ENCODE peak calls at places on chromosomes 4 and X, in seven cellular contexts. One of them, this sample, is unnamed.

GRCh38 chr4:154073107-154073817 is 284.4 kb upstream of the SFRP2 start:
- DNase-seq in heart left ventricle: no peak
- DNase-seq in omental fat pad: no peak
- DNase-seq in fibroblast of mammary gland: peak
- DNase-seq in upper lobe of left lung: no peak
- DNase-seq in endothelial cell of umbilical vein: no peak
- DNase-seq in AG09309: peak
- DNase-seq in this sample: no peak

GRCh38 chrX:114611018-114611619 is 27.2 kb downstream of the HTR2C start:
- DNase-seq in AG09309: no peak
- DNase-seq in upper lobe of left lung: no peak
- DNase-seq in endothelial cell of umbilical vein: peak
- DNase-seq in omental fat pad: no peak
- DNase-seq in fibroblast of mammary gland: peak
- DNase-seq in heart left ventricle: no peak
- DNase-seq in this sample: no peak

GRCh38 chr4:13160906-13161305 is 323.2 kb downstream of the RAB28 start:
- DNase-seq in endothelial cell of umbilical vein: no peak
- DNase-seq in heart left ventricle: no peak
- DNase-seq in AG09309: no peak
- DNase-seq in upper lobe of left lung: no peak
- DNase-seq in omental fat pad: no peak
- DNase-seq in fibroblast of mammary gland: peak
- DNase-seq in this sample: no peak

GRCh38 chr4:610411-611261 is 14.7 kb upstream of the PDE6B start:
- DNase-seq in AG09309: peak
- DNase-seq in endothelial cell of umbilical vein: no peak
- DNase-seq in heart left ventricle: no peak
- DNase-seq in fibroblast of mammary gland: peak
- DNase-seq in upper lobe of left lung: peak
- DNase-seq in omental fat pad: no peak
- DNase-seq in this sample: peak

GRCh38 chrX:81286608-81287007 is 84.7 kb downstream of the SH3BGRL start:
- DNase-seq in fibroblast of mammary gland: no peak
- DNase-seq in heart left ventricle: no peak
- DNase-seq in omental fat pad: no peak
- DNase-seq in upper lobe of left lung: no peak
- DNase-seq in endothelial cell of umbilical vein: no peak
- DNase-seq in AG09309: no peak
- DNase-seq in this sample: no peak

GRCh38 chr4:48139688-48140087 is 5.6 kb upstream of the TXK start:
- DNase-seq in AG09309: no peak
- DNase-seq in endothelial cell of umbilical vein: peak
- DNase-seq in heart left ventricle: no peak
- DNase-seq in fibroblast of mammary gland: no peak
- DNase-seq in omental fat pad: no peak
- DNase-seq in upper lobe of left lung: no peak
- DNase-seq in this sample: no peak

GRCh38 chrX:22577181-22577580 is 304.5 kb downstream of the CBLL2 start:
- DNase-seq in omental fat pad: no peak
- DNase-seq in upper lobe of left lung: no peak
- DNase-seq in AG09309: peak
- DNase-seq in heart left ventricle: no peak
- DNase-seq in fibroblast of mammary gland: peak
- DNase-seq in endothelial cell of umbilical vein: peak
- DNase-seq in this sample: no peak

GRCh38 chr4:161554372-161554990 is 609.3 kb downstream of the FSTL5 start:
- DNase-seq in endothelial cell of umbilical vein: peak
- DNase-seq in AG09309: no peak
- DNase-seq in omental fat pad: no peak
- DNase-seq in heart left ventricle: no peak
- DNase-seq in fibroblast of mammary gland: peak
- DNase-seq in upper lobe of left lung: no peak
- DNase-seq in this sample: no peak

GRCh38 chrX:87517571-87518141 is at the start of gene KLHL4:
- DNase-seq in endothelial cell of umbilical vein: peak
- DNase-seq in fibroblast of mammary gland: peak
- DNase-seq in AG09309: no peak
- DNase-seq in upper lobe of left lung: no peak
- DNase-seq in heart left ventricle: peak
- DNase-seq in omental fat pad: no peak
- DNase-seq in this sample: no peak

GRCh38 chr4:37540486-37540885 is 145.7 kb downstream of the RELL1 start:
- DNase-seq in omental fat pad: no peak
- DNase-seq in endothelial cell of umbilical vein: no peak
- DNase-seq in upper lobe of left lung: no peak
- DNase-seq in heart left ventricle: no peak
- DNase-seq in AG09309: no peak
- DNase-seq in fibroblast of mammary gland: no peak
- DNase-seq in this sample: no peak

GRCh38 chrX:104669063-104669462 is 103.1 kb downstream of the IL1RAPL2 start:
- DNase-seq in upper lobe of left lung: no peak
- DNase-seq in fibroblast of mammary gland: no peak
- DNase-seq in endothelial cell of umbilical vein: no peak
- DNase-seq in AG09309: no peak
- DNase-seq in heart left ventricle: no peak
- DNase-seq in omental fat pad: no peak
- DNase-seq in this sample: no peak

GRCh38 chrX:104670051-104670450 is 104.1 kb downstream of the IL1RAPL2 start:
- DNase-seq in fibroblast of mammary gland: no peak
- DNase-seq in endothelial cell of umbilical vein: no peak
- DNase-seq in upper lobe of left lung: no peak
- DNase-seq in AG09309: no peak
- DNase-seq in heart left ventricle: no peak
- DNase-seq in omental fat pad: no peak
- DNase-seq in this sample: no peak

GRCh38 chrX:104662694-104663093 is 96.7 kb downstream of the IL1RAPL2 start:
- DNase-seq in fibroblast of mammary gland: no peak
- DNase-seq in AG09309: no peak
- DNase-seq in upper lobe of left lung: no peak
- DNase-seq in endothelial cell of umbilical vein: no peak
- DNase-seq in omental fat pad: no peak
- DNase-seq in heart left ventricle: no peak
- DNase-seq in this sample: no peak

GRCh38 chrX:104665691-104666090 is 99.7 kb downstream of the IL1RAPL2 start:
- DNase-seq in endothelial cell of umbilical vein: no peak
- DNase-seq in AG09309: no peak
- DNase-seq in omental fat pad: no peak
- DNase-seq in heart left ventricle: no peak
- DNase-seq in upper lobe of left lung: no peak
- DNase-seq in fibroblast of mammary gland: no peak
- DNase-seq in this sample: no peak

DNA sequence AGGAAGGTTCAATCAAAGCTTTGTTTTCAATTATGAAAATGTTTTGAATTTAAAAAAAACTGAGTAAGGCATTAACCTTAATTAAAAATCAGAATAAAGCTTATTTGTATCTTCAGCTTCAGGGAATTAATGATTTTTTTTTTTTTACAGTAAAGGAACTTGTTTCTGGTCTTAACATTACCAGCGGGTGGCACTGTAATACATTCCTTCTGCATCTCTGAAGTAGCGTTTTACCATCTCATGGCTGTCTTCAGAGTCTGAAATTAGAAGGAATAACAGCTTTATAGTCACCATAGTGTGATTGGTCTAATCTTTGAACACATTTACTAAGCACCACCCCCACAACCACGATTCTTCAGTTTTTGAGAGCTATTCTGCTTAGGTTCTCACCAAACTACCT is 102.6 kb downstream of the IL1RAPL2 start:
- DNase-seq in heart left ventricle: no peak
- DNase-seq in upper lobe of left lung: no peak
- DNase-seq in AG09309: no peak
- DNase-seq in omental fat pad: no peak
- DNase-seq in fibroblast of mammary gland: peak
- DNase-seq in endothelial cell of umbilical vein: no peak
- DNase-seq in this sample: no peak
- TF ChIP-seq CTCF in heart left ventricle: no peak
- TF ChIP-seq CTCF in upper lobe of left lung: no peak
- TF ChIP-seq CTCF in AG09309: no peak
- TF ChIP-seq CTCF in omental fat pad: no peak
- TF ChIP-seq CTCF in fibroblast of mammary gland: peak
- TF ChIP-seq CTCF in endothelial cell of umbilical vein: no peak
- TF ChIP-seq CTCF in this sample: no peak

GRCh38 chrX:68918202-68918601 is 89.4 kb downstream of the EFNB1 start:
- DNase-seq in AG09309: no peak
- DNase-seq in endothelial cell of umbilical vein: no peak
- DNase-seq in upper lobe of left lung: no peak
- DNase-seq in fibroblast of mammary gland: no peak
- DNase-seq in heart left ventricle: no peak
- DNase-seq in omental fat pad: no peak
- DNase-seq in this sample: no peak
- TF ChIP-seq CTCF in AG09309: peak
- TF ChIP-seq CTCF in endothelial cell of umbilical vein: no peak
- TF ChIP-seq CTCF in upper lobe of left lung: no peak
- TF ChIP-seq CTCF in fibroblast of mammary gland: no peak
- TF ChIP-seq CTCF in heart left ventricle: peak
- TF ChIP-seq CTCF in omental fat pad: no peak
- TF ChIP-seq CTCF in this sample: no peak

DNA sequence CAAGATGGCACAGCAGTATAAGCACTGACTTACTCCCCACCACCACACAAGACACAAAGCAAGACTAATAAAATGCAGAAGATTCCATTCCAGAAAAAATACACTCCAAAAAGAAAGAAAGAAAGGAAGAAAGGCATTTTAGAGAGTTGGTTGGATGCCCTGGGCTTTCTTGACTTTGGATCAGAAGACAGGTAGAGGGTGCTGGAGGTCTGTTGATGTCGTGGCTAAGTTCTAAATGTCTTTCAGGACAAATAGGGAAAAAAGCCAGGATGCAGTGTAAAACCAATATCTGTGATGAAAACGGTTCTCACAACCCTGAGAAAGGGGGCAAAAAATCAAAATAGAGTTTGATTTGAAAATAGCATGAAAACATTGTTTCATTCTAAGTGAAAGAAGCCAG is 555.2 kb upstream of the PRKX start:
- DNase-seq in AG09309: no peak
- DNase-seq in fibroblast of mammary gland: no peak
- DNase-seq in endothelial cell of umbilical vein: no peak
- DNase-seq in heart left ventricle: no peak
- DNase-seq in upper lobe of left lung: no peak
- DNase-seq in omental fat pad: no peak
- DNase-seq in this sample: no peak
- TF ChIP-seq CTCF in AG09309: no peak
- TF ChIP-seq CTCF in fibroblast of mammary gland: no peak
- TF ChIP-seq CTCF in endothelial cell of umbilical vein: no peak
- TF ChIP-seq CTCF in heart left ventricle: no peak
- TF ChIP-seq CTCF in upper lobe of left lung: no peak
- TF ChIP-seq CTCF in omental fat pad: no peak
- TF ChIP-seq CTCF in this sample: no peak

DNA sequence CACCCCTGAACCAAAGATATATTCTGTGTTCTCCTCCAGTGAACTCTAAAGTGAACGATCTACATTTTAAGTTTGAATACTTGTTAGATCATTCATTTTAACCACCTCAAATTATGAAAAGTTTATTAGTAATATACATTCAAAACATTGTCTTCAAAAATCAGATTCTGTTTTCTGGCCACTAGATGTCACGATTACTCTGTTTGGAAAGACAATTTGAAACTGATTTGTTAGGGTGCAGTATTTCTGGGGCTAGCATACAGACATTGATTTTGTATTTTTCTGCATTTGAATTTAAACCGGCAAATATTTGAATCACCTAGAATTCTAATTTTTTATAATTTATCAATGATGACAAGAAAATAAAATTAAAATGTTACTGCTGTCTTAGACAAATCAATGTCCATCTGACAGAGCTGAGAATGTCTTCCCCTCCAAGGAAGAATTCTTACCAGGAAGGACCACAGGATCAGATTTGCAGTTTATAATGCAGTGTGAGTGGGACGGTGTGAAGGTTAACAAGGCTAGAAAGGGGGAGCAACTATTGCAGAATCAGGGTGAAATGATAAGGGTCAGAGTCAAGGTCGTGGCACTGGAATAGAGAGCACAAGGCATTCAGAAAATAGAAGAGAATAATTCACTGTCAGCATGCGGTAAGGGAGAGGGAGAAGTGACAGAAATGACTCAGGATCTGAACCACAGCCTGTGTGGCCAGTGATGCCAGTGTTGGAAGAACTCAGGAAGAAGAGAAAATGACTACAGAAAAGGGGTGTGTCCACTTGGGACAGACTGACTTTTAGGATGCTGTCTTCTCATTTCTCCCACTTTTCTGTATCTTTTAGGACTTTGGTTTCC is 91.6 kb downstream of the ANXA10 start:
- DNase-seq in endothelial cell of umbilical vein: peak
- DNase-seq in omental fat pad: no peak
- DNase-seq in fibroblast of mammary gland: peak
- DNase-seq in upper lobe of left lung: no peak
- DNase-seq in heart left ventricle: no peak
- DNase-seq in AG09309: peak
- DNase-seq in this sample: no peak
- TF ChIP-seq CTCF in endothelial cell of umbilical vein: peak
- TF ChIP-seq CTCF in omental fat pad: no peak
- TF ChIP-seq CTCF in fibroblast of mammary gland: peak
- TF ChIP-seq CTCF in upper lobe of left lung: peak
- TF ChIP-seq CTCF in heart left ventricle: peak
- TF ChIP-seq CTCF in AG09309: peak
- TF ChIP-seq CTCF in this sample: peak

GRCh38 chr4:53505947-53506346 is 85.3 kb downstream of the LNX1 start:
- DNase-seq in endothelial cell of umbilical vein: peak
- DNase-seq in upper lobe of left lung: no peak
- DNase-seq in omental fat pad: no peak
- DNase-seq in heart left ventricle: no peak
- DNase-seq in AG09309: no peak
- DNase-seq in fibroblast of mammary gland: peak
- DNase-seq in this sample: no peak
- TF ChIP-seq CTCF in endothelial cell of umbilical vein: no peak
- TF ChIP-seq CTCF in upper lobe of left lung: no peak
- TF ChIP-seq CTCF in omental fat pad: no peak
- TF ChIP-seq CTCF in heart left ventricle: no peak
- TF ChIP-seq CTCF in AG09309: peak
- TF ChIP-seq CTCF in fibroblast of mammary gland: peak
- TF ChIP-seq CTCF in this sample: no peak

DNA sequence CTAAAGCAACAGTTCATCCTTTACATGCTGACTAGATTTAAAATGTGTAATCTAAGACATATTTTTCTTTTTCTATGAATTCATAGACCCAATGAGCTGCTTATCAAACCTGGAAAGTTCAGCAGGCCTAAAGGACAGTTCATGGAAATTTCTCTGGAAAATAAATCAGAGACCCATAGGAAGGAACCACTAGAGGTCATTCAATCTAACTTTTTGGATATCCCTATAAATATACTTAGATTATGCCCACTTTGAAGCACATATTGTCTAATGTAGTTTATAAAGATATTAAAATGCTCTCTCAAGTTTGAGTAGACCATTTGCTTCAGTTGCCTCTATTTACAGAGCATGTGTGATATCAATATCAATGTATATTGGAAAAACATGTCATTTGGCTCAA is 473.0 kb downstream of the FAT4 start:
- DNase-seq in fibroblast of mammary gland: no peak
- DNase-seq in AG09309: no peak
- DNase-seq in heart left ventricle: no peak
- DNase-seq in upper lobe of left lung: no peak
- DNase-seq in omental fat pad: no peak
- DNase-seq in endothelial cell of umbilical vein: no peak
- DNase-seq in this sample: no peak
- TF ChIP-seq CTCF in fibroblast of mammary gland: no peak
- TF ChIP-seq CTCF in AG09309: no peak
- TF ChIP-seq CTCF in heart left ventricle: no peak
- TF ChIP-seq CTCF in upper lobe of left lung: no peak
- TF ChIP-seq CTCF in omental fat pad: no peak
- TF ChIP-seq CTCF in endothelial cell of umbilical vein: no peak
- TF ChIP-seq CTCF in this sample: no peak